ENCODE peak calls at places on chromosomes 4 and X, in seven cellular contexts. S is lower leg skin; T is AG04450; M is AG08395; F is C1 segment of cervical spinal cord; Y is activated T-cell treated with anti-CD3 and anti-CD28 coated beads, Interleukin-2, amount 50 U/mL, for 1 hour; D is neuronal stem cell. C is an unnamed sample.

GRCh38 chrX:71666240-71667223 is 814 bp upstream of the LOC101059915 start:
- DNase-seq in S (no peak), T (no peak), M (no peak), D (no peak), Y (no peak), F (no peak), C (no peak)

GRCh38 chrX:133570549-133570948 is 155.3 kb upstream of the GPC4 start:
- DNase-seq in Y (no peak), D (no peak), M (peak), T (no peak), S (no peak), F (no peak), C (no peak)

GRCh38 chr4:94798808-94799207 is 41.1 kb downstream of the BMPR1B start:
- DNase-seq in T (no peak), Y (no peak), F (no peak), M (no peak), S (no peak), D (no peak), C (no peak)

GRCh38 chr4:6020633-6021032 is 2.4 kb upstream of the C4orf50 start:
- DNase-seq in S (no peak), M (no peak), T (no peak), D (no peak), F (no peak), Y (no peak), C (no peak)

GRCh38 chr4:186342582-186342981 is 76.6 kb downstream of the F11 start:
- DNase-seq in S (no peak), M (no peak), D (no peak), T (no peak), Y (no peak), F (no peak), C (no peak)

GRCh38 chr4:174450452-174450851 is 71.8 kb downstream of the HPGD start:
- DNase-seq in F (no peak), S (no peak), M (no peak), Y (no peak), T (no peak), D (no peak), C (no peak)

GRCh38 chrX:117990438-117990837 is 126.2 kb downstream of the KLHL13 start:
- DNase-seq in Y (no peak), M (no peak), S (no peak), T (peak), F (no peak), D (no peak), C (no peak)

GRCh38 chr4:30973993-30974392 is 253.8 kb downstream of the PCDH7 start:
- DNase-seq in S (no peak), F (no peak), T (no peak), Y (no peak), M (no peak), D (no peak), C (no peak)

GRCh38 chrX:31609130-31609529 is 537.3 kb upstream of the FTHL17 start:
- DNase-seq in D (no peak), F (no peak), M (peak), T (peak), S (no peak), Y (no peak), C (peak)

C was measured in hepatic stellate cell.